ENCODE peak calls at places on chromosomes 16 and 17, in eight cellular contexts. H is lung; W is epithelial cell of esophagus; B is naive thymus-derived CD4-positive, alpha-beta T cell; C is GM23338; F is choroid plexus epithelial cell; Z is MM.1S; V is left lung. L is an unnamed sample.

GRCh38 chr16:2074071-2074470 is 26.3 kb downstream of the TSC2 start:
- DNase-seq in V (no peak), F (no peak), W (no peak), B (no peak), H (no peak), C (no peak), Z (no peak), L (no peak)

GRCh38 chr16:63592852-63593251 is 1529.0 kb downstream of the CDH11 start:
- DNase-seq in W (no peak), F (no peak), Z (no peak), C (no peak), B (no peak), H (no peak), V (no peak), L (no peak)

GRCh38 chr17:542943-543342 is 171.7 kb downstream of the VPS53 start:
- DNase-seq in B (no peak), Z (peak), F (no peak), H (no peak), C (no peak), V (no peak), W (no peak), L (no peak)

GRCh38 chr16:4702466-4702808 is 9.1 kb downstream of the NUDT16L1 start:
- DNase-seq in H (no peak), C (no peak), F (peak), V (no peak), W (no peak), Z (no peak), B (no peak), L (no peak)

GRCh38 chr17:77382966-77383612 is 242.3 kb downstream of the SEC14L1 start:
- DNase-seq in W (peak), B (no peak), Z (no peak), C (no peak), H (no peak), V (no peak), F (peak), L (no peak)

GRCh38 chr17:69060835-69061234 is at the start of gene ABCA9:
- DNase-seq in C (no peak), H (no peak), B (no peak), V (no peak), Z (no peak), F (peak), W (no peak), L (peak)

GRCh38 chr17:71494045-71494444 is 626.8 kb upstream of the SOX9 start:
- DNase-seq in Z (no peak), B (no peak), W (no peak), F (peak), C (no peak), H (no peak), V (no peak), L (no peak)

GRCh38 chr16:85137323-85138072 is 25.2 kb upstream of the CIBAR2 start:
- DNase-seq in Z (no peak), F (peak), C (no peak), B (no peak), H (peak), V (peak), W (no peak), L (peak)

GRCh38 chr17:67563692-67564228 is 154.0 kb upstream of the NOL11 start:
- DNase-seq in V (no peak), C (no peak), W (no peak), B (no peak), Z (no peak), F (no peak), H (no peak), L (no peak)

GRCh38 chr17:50107790-50108414 is 12.8 kb downstream of the PDK2 start:
- DNase-seq in V (no peak), W (peak), B (no peak), H (no peak), F (no peak), C (no peak), Z (no peak), L (no peak)

GRCh38 chr17:30905742-30906100 is 317 bp downstream of the TEFM start:
- DNase-seq in W (no peak), V (no peak), C (peak), F (no peak), Z (no peak), H (no peak), B (no peak), L (no peak)

GRCh38 chr17:74478369-74479100 is 12.1 kb downstream of the CD300A start:
- DNase-seq in Z (no peak), F (no peak), H (no peak), W (no peak), V (no peak), B (no peak), C (no peak), L (no peak)

GRCh38 chr16:4260360-4260759 is 12.5 kb downstream of the TFAP4 start:
- DNase-seq in F (no peak), H (peak), W (peak), C (no peak), B (no peak), V (peak), Z (no peak), L (no peak)

GRCh38 chr16:89912143-89912542 is 6.5 kb upstream of the MC1R start:
- DNase-seq in V (no peak), B (no peak), Z (no peak), H (no peak), F (no peak), C (no peak), W (no peak), L (no peak)

GRCh38 chr16:89908236-89908635 is 10.4 kb upstream of the MC1R start:
- DNase-seq in C (no peak), V (no peak), B (no peak), W (no peak), Z (no peak), F (no peak), H (no peak), L (no peak)

GRCh38 chr16:89911375-89911774 is 7.3 kb upstream of the MC1R start:
- DNase-seq in H (no peak), Z (no peak), B (no peak), C (no peak), V (peak), W (no peak), F (no peak), L (no peak)

GRCh38 chr16:89910717-89911354 is 7.8 kb upstream of the MC1R start:
- DNase-seq in H (no peak), C (no peak), F (no peak), V (peak), W (no peak), B (no peak), Z (no peak), L (no peak)

DNA sequence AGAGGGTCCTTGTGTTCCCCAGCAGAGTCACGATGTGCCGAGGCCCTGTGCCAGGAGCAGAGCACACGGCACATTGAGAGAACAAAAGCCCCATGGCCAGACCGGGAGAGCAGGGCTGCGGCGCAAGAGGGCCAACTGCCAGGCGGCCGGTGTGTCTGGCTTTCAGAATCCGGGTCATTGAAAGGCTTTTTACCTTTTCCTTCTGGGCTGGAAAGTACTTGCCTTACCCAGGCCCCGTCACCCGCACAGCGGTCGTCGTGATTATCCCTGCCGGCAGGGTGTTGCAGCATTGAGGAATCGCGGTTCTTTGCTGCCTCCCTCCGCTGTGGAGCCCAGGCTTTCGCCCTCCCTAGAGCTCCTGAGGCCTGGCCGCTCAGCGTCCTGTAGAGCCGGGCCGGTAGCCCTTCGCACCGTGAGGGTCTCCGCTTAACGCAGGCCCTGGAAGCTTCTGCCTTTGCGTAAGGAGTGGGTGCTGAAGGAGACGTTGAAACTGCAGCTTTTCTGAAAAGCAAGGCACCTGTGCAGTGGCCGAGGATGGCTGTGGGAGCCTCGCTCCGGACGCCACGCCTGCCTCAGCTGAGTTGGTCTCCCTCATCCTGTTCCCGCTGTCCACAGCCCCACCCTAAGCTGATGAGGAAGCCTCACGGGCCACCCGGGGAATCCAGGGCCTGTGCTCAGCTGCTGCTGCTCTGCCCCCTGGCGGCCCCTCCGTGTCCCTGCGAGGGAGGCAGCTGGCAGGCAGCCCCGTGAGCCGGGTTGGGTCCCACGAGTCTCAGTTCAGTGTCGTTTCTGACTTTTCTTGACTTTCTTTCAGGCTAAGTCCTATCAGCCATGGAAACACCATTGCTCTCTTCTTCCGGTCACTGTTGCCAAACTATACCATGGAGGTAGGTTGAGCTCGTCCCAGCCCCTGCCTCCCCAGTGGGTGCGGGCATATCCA is 8.6 kb upstream of the MC1R start:
- DNase-seq in F (peak), H (peak), Z (no peak), V (peak), B (peak), W (peak), C (peak), L (no peak)
- H3K4me3 ChIP-seq in F (no peak), H (no peak), Z (no peak), V (no peak), B (no peak), W (no peak), C (no peak), L (no peak)

GRCh38 chr17:61405047-61405685 is 5.5 kb downstream of the TBX2 start:
- DNase-seq in F (no peak), V (peak), C (peak), H (no peak), B (no peak), W (no peak), Z (no peak), L (no peak)
- H3K4me3 ChIP-seq in F (no peak), V (peak), C (peak), H (peak), B (peak), W (no peak), Z (no peak), L (no peak)

GRCh38 chr17:79941088-79942010 is 94.3 kb downstream of the TBC1D16 start:
- DNase-seq in W (no peak), Z (no peak), H (no peak), V (peak), B (no peak), C (no peak), F (no peak), L (no peak)

GRCh38 chr17:79942011-79942405 is 93.7 kb downstream of the TBC1D16 start:
- DNase-seq in H (no peak), Z (no peak), B (no peak), V (peak), W (no peak), F (no peak), C (no peak), L (no peak)

GRCh38 chr17:79943354-79944241 is 92.1 kb downstream of the TBC1D16 start:
- DNase-seq in H (no peak), C (no peak), B (no peak), W (no peak), F (no peak), Z (no peak), V (peak), L (no peak)

GRCh38 chr17:79944251-79944812 is 91.3 kb downstream of the TBC1D16 start:
- DNase-seq in C (no peak), Z (no peak), F (no peak), H (no peak), B (no peak), W (no peak), V (peak), L (no peak)

DNA sequence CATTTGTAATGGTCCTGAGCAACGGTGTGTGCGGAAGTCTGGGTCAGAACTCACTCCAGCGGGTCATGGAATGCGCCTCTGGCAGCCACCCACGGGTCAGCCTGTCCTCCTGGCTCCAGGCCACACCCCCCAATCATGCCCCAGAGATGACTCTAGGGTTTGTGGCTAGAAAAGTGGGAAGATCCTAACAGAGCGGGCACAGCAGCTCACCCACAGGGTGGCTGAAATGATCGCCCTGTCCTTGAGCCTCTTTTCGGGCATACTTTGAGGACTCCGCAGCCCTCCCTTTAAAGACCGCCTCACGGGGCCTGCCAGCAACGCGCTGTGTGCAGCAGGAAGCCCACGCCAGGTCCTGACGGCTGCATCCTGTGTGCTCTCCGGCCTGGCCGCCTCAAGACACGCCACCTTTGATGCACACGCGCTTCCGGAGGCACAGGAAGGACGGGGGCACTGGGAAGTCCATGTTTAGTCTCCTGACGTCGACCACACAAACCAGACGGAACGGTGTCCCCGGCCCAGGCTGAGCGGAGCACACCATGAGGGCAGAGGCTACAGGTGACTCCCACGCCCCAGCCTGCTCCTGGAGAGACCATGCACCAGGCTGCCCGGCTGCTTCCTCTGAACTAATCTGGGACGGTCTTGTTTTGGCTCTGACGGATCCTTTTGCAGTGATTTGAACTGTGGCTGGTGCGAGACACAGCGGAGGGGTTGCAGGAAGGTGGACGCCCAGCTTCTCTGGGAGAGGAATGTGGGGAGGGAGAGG is 92.9 kb downstream of the TBC1D16 start:
- DNase-seq in W (no peak), B (no peak), C (no peak), Z (no peak), F (no peak), V (peak), H (no peak), L (no peak)
- H3K4me3 ChIP-seq in W (no peak), B (no peak), C (no peak), Z (no peak), F (no peak), V (no peak), H (no peak), L (no peak)

DNA sequence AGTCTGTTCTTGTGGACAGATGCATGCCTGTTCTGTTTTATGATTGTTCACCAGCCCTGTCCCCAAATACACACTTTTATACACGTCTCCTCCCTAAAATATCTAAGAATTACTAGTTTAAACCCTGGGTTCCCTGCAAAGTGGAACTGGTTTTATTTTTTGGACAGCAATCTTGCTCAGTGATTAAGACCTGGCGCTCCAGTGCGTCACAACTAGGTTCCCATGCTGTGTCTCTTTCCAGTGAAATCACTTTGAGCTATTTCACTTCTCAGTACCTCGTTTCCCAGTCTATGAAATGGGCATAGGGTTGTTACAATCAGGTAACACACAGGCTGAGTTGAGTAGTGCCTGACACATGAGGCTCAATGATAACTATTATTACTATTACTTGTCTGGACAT is 1.1 kb downstream of the CEP20 start:
- DNase-seq in F (no peak), W (peak), B (no peak), H (no peak), V (no peak), C (no peak), Z (no peak), L (no peak)
- H3K4me3 ChIP-seq in F (peak), W (peak), B (peak), H (peak), V (peak), C (peak), Z (peak), L (peak)

DNA sequence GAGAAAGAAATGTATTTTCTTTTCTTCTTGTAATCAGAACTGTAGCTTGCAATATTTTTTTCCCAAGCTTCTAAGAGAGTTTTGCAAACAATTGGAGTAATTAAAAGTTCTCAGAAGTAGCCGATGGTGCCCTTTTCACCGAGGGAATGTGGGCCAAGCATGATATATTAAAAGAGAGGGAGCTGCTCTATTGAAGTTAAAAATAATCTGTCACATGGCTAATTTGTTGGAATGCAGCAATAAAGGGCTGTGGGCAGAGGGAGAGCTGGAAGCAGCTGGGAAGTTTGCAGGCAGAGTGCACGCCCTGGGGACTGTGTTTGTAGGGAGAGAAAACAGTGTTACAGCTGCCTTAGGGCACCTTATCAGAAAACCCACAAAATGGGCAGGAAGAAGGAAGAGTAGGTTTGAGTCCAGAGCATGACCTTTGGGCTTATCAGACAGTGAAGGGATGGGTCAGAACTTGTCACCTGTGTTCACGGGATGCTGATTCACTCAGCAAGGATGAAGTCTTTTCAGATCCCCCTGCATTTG is 18.5 kb upstream of the TERF2 start:
- DNase-seq in V (no peak), C (peak), B (no peak), Z (no peak), W (peak), F (peak), H (no peak), L (no peak)
- H3K4me3 ChIP-seq in V (no peak), C (no peak), B (no peak), Z (no peak), W (no peak), F (no peak), H (no peak), L (no peak)

L was measured in skeletal muscle cell.